ENCODE peak calls at places on chromosomes 3 and 15, in seven cellular contexts. G is transverse colon, N is stomach, J is osteoblast, P is HCT116, I is esophagus squamous epithelium, W is colonic mucosa. L is an unnamed sample. For H3K27me3, the result is how much of the 10 kb centered on the place peaks cover.

GRCh38 chr15:81419304-81419943 is 45.4 kb upstream of the TMC3 start:
- DNase-seq in G (no peak), W (no peak), P (no peak), N (no peak), I (no peak), J (no peak), L (no peak)

GRCh38 chr3:127062926-127063325 is 80.0 kb downstream of the PLXNA1 start:
- DNase-seq in P (no peak), N (no peak), I (no peak), W (no peak), G (no peak), J (no peak), L (peak)

GRCh38 chr3:42159706-42160472 is 68.7 kb downstream of the TRAK1 start:
- DNase-seq in N (peak), J (peak), G (peak), W (peak), P (peak), I (no peak), L (peak)

GRCh38 chr15:67506775-67507747 is 13.9 kb upstream of the C15orf61 start:
- DNase-seq in J (no peak), W (no peak), N (no peak), P (no peak), G (no peak), I (no peak), L (no peak)

GRCh38 chr15:75054172-75054897 is 30.9 kb downstream of the PPCDC start:
- DNase-seq in P (no peak), J (no peak), W (no peak), G (no peak), N (no peak), I (no peak), L (no peak)

GRCh38 chr15:40070166-40070557 is 31.2 kb upstream of the SRP14 start:
- DNase-seq in W (no peak), G (no peak), P (no peak), J (no peak), I (no peak), N (no peak), L (no peak)

GRCh38 chr3:30855390-30855789 is 39.1 kb downstream of the GADL1 start:
- DNase-seq in P (no peak), G (no peak), J (no peak), N (no peak), W (no peak), I (no peak), L (no peak)

GRCh38 chr3:52221563-52222318 is 3.7 kb downstream of the TLR9 start:
- DNase-seq in G (no peak), I (no peak), J (peak), N (no peak), P (no peak), W (no peak), L (peak)

GRCh38 chr15:48175126-48175525 is 3.0 kb downstream of the MYEF2 start:
- DNase-seq in P (no peak), J (no peak), I (no peak), W (no peak), G (no peak), N (no peak), L (no peak)

GRCh38 chr3:113747719-113748046 is 848 bp downstream of the ATP6V1A start:
- DNase-seq in G (no peak), N (no peak), I (no peak), J (no peak), W (no peak), P (no peak), L (no peak)

GRCh38 chr3:119702530-119703527 is at the start of gene CFAP91:
- DNase-seq in J (peak), W (peak), I (peak), N (peak), P (peak), G (peak), L (peak)

GRCh38 chr3:66490214-66490613 is 10.6 kb downstream of the LRIG1 start:
- DNase-seq in J (no peak), I (no peak), P (no peak), N (peak), W (peak), G (peak), L (no peak)

GRCh38 chr15:35477853-35478252 is 68.1 kb downstream of the DPH6 start:
- DNase-seq in J (no peak), P (no peak), W (no peak), G (no peak), I (no peak), N (no peak), L (no peak)

GRCh38 chr3:124760601-124761000 is 30.3 kb downstream of the UMPS start:
- DNase-seq in P (no peak), I (no peak), N (no peak), J (peak), W (no peak), G (no peak), L (peak)

GRCh38 chr3:59758672-59759071 is 708.8 kb upstream of the CFAP20DC start:
- DNase-seq in P (no peak), J (no peak), N (no peak), I (no peak), W (no peak), G (no peak), L (no peak)

GRCh38 chr15:27985099-27985498 is 114.0 kb downstream of the OCA2 start:
- DNase-seq in P (no peak), W (no peak), J (no peak), I (no peak), G (no peak), N (no peak), L (no peak)
- H3K27me3 ChIP-seq in P (under half), W (under half), J (under half), I (under half), G (under half), N (under half), L (under half)

GRCh38 chr3:46191730-46192129 is 16.4 kb downstream of the CCR1 start:
- DNase-seq in G (no peak), J (no peak), P (no peak), N (no peak), W (no peak), I (no peak), L (no peak)

GRCh38 chr3:46192939-46193338 is 15.2 kb downstream of the CCR1 start:
- DNase-seq in P (no peak), G (no peak), N (no peak), W (no peak), J (no peak), I (no peak), L (no peak)

GRCh38 chr3:46196261-46196957 is 11.7 kb downstream of the CCR1 start:
- DNase-seq in W (no peak), J (no peak), I (no peak), P (no peak), G (no peak), N (no peak), L (no peak)

GRCh38 chr3:46193436-46193835 is 14.7 kb downstream of the CCR1 start:
- DNase-seq in I (no peak), W (no peak), G (no peak), J (no peak), P (no peak), N (no peak), L (no peak)

DNA sequence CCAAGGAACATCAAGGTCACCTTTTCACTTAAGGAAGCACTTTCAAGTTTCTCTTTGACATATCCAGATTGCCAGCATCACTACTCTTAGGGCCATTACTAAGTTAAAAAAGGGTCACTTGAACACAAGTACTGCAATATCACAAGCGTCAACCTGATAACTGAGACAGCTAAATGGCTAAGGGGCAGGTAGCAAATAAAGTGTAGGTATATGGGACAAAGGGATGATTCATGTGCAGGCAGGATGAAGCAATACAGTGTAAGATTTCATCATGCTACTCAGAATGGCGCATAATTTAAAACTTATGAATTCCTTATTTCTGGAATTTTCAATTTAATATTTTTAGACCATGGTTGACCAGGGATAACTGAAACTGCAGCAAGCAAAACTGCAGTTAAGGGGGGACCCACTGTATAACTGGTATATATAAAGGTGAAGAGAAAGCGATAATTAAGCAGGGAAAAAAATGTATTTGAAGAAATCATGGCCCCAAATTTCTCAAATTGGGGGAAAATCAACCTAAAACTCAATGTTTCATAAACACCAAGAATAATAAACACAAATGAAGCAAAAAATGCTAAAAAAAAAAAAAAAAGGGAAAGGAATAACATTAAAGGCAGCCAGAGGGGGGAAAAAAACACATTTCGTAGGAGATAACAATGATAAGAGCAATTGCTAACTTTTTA is 13.1 kb downstream of the CCR1 start:
- DNase-seq in P (no peak), G (no peak), W (no peak), N (no peak), I (no peak), J (no peak), L (no peak)
- H3K4me3 ChIP-seq in P (no peak), G (no peak), W (no peak), N (no peak), I (no peak), J (no peak), L (no peak)

DNA sequence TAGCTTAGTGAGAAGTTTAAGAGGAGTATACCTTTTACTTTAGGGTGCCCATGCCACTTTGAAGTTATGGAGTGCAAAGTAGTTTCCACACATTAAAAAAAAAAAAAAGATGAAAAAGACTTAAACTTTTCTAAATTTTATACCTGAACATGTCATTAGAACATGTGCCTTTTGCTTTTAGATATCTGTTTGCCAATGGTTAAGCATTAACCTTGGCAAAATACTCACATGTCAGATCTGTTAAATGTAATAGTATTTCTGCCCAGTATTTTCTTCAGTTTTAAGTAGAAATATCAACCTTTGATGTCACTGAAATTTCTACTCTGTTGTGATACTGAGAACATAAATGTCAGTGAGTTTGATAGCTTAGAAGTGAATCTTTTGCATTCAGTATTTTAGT is 12.2 kb downstream of the ZFAND6 start:
- DNase-seq in W (no peak), N (no peak), I (no peak), J (no peak), P (no peak), G (no peak), L (no peak)
- H3K27ac ChIP-seq in W (no peak), N (peak), I (no peak), J (peak), P (no peak), G (no peak), L (peak)

GRCh38 chr3:186826978-186827857 is 15.3 kb upstream of the ADIPOQ start:
- DNase-seq in I (no peak), J (peak), P (peak), W (peak), N (peak), G (peak), L (peak)
- H3K27me3 ChIP-seq in I (under half), J (under half), P (under half), W (under half), N (under half), G (half or more), L (under half)

GRCh38 chr3:185585523-185585861 is 603 bp upstream of the SENP2 start:
- DNase-seq in G (peak), J (no peak), N (no peak), P (peak), I (no peak), W (peak), L (no peak)

GRCh38 chr3:185583925-185584324 is 2.2 kb upstream of the SENP2 start:
- DNase-seq in N (no peak), W (peak), G (no peak), P (no peak), I (no peak), J (no peak), L (no peak)

GRCh38 chr3:185582236-185582635 is 3.9 kb upstream of the SENP2 start:
- DNase-seq in W (no peak), G (no peak), I (no peak), P (no peak), N (no peak), J (no peak), L (no peak)

GRCh38 chr3:185584681-185585080 is 1.4 kb upstream of the SENP2 start:
- DNase-seq in J (no peak), I (no peak), G (peak), N (no peak), P (no peak), W (peak), L (no peak)

DNA sequence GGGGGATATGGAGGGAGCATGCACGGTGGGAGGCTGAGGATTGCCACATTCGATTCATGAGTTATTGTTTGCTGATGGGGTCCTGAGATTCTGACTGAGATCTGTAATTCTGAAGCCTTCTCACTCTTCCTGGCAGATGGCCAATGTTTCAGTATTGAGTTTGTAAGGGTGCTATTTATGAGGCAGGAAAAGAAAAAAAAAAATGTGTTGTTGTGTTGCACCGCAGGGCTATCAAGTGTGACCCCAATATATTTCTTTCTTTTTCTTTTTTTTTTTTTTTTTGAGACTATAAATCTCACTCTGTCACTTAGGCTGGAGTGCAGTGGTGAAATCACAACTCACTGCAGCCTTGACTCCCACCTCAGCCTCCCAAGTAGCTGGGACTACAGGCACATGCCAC is 3.2 kb upstream of the SENP2 start:
- DNase-seq in W (no peak), I (no peak), J (no peak), G (no peak), N (no peak), P (no peak), L (no peak)
- H3K4me3 ChIP-seq in W (no peak), I (no peak), J (no peak), G (no peak), N (no peak), P (no peak), L (no peak)